ENCODE peak calls at places on chromosomes 6 and 20, in seven cellular contexts. Y is nephron progenitor cell, K is endothelial cell, Z is Calu3, X is cardiac fibroblast, O is LNCaP clone FGC, H is GM06990. A is an unnamed sample.

GRCh38 chr6:144315226-144315980 is 30.3 kb downstream of the UTRN start:
- DNase-seq in X (no peak), K (no peak), Z (no peak), O (no peak), H (no peak), Y (no peak), A (no peak)

GRCh38 chr6:112990971-112991370 is 643.8 kb downstream of the RFPL4B start:
- DNase-seq in Y (no peak), H (no peak), O (no peak), Z (no peak), X (no peak), K (no peak), A (no peak)

GRCh38 chr6:33142501-33142900 is 49.8 kb downstream of the COL11A2 start:
- DNase-seq in K (no peak), Z (no peak), X (no peak), Y (no peak), O (no peak), H (no peak), A (no peak)

GRCh38 chr6:53834134-53834533 is 39.3 kb downstream of the LRRC1 start:
- DNase-seq in X (no peak), K (no peak), Y (no peak), Z (no peak), H (no peak), O (no peak), A (no peak)

GRCh38 chr20:40892642-40893041 is 136.0 kb upstream of the TOP1 start:
- DNase-seq in X (no peak), K (no peak), Z (no peak), Y (no peak), O (peak), H (no peak), A (no peak)

GRCh38 chr20:57092112-57092899 is 174.1 kb downstream of the BMP7 start:
- DNase-seq in O (no peak), K (peak), X (peak), Z (peak), H (peak), Y (peak), A (peak)

GRCh38 chr20:62063981-62064787 is 1.5 kb downstream of the TAF4 start:
- DNase-seq in Z (peak), X (no peak), O (no peak), H (no peak), Y (peak), K (peak), A (no peak)

GRCh38 chr6:54846243-54846856 is at the start of gene FAM83B:
- DNase-seq in Y (peak), X (peak), H (no peak), Z (peak), O (no peak), K (peak), A (no peak)

GRCh38 chr6:167893416-167893815 is 66.7 kb downstream of the AFDN start:
- DNase-seq in O (no peak), Z (peak), X (no peak), K (no peak), Y (no peak), H (no peak), A (no peak)

GRCh38 chr6:90083891-90084290 is 189.6 kb downstream of the GJA10 start:
- DNase-seq in Z (no peak), Y (no peak), X (no peak), K (no peak), H (peak), O (no peak), A (peak)

GRCh38 chr6:170253226-170253909 is 37.5 kb downstream of the DLL1 start:
- DNase-seq in X (no peak), Z (no peak), O (no peak), H (no peak), Y (no peak), K (no peak), A (no peak)

GRCh38 chr6:6820688-6821238 is 232.2 kb downstream of the LY86 start:
- DNase-seq in O (peak), Z (peak), K (no peak), Y (no peak), X (no peak), H (no peak), A (no peak)

GRCh38 chr20:16063876-16064275 is 509.4 kb downstream of the KIF16B start:
- DNase-seq in Y (no peak), X (no peak), H (no peak), K (no peak), O (no peak), Z (no peak), A (no peak)

GRCh38 chr6:165616116-165616515 is 46.9 kb downstream of the PDE10A start:
- DNase-seq in Y (no peak), O (no peak), X (peak), H (no peak), K (no peak), Z (no peak), A (no peak)

GRCh38 chr20:7989379-7989778 is 30.2 kb downstream of the TMX4 start:
- DNase-seq in O (no peak), Z (no peak), X (peak), Y (no peak), H (no peak), K (no peak), A (no peak)

GRCh38 chr20:21125072-21125848 is 622 bp upstream of the KIZ start:
- DNase-seq in K (peak), X (peak), H (no peak), O (peak), Z (peak), Y (peak), A (no peak)

GRCh38 chr20:21129861-21130260 is 4.0 kb downstream of the KIZ start:
- DNase-seq in Y (no peak), Z (no peak), K (no peak), O (no peak), X (no peak), H (no peak), A (no peak)

GRCh38 chr20:21124190-21124589 is 1.7 kb upstream of the KIZ start:
- DNase-seq in Y (no peak), Z (no peak), O (no peak), H (no peak), K (no peak), X (no peak), A (no peak)

GRCh38 chr20:21127201-21127981 is 1.5 kb downstream of the KIZ start:
- DNase-seq in Z (no peak), K (no peak), X (no peak), O (no peak), Y (no peak), H (no peak), A (no peak)

GRCh38 chr20:21125849-21126840 is at the start of gene KIZ:
- DNase-seq in H (peak), K (peak), X (peak), O (peak), Y (peak), Z (peak), A (peak)
- TF ChIP-seq CTCF in H (peak), K (no peak), X (peak), O (peak), Y (no peak), Z (no peak), A (peak)

DNA sequence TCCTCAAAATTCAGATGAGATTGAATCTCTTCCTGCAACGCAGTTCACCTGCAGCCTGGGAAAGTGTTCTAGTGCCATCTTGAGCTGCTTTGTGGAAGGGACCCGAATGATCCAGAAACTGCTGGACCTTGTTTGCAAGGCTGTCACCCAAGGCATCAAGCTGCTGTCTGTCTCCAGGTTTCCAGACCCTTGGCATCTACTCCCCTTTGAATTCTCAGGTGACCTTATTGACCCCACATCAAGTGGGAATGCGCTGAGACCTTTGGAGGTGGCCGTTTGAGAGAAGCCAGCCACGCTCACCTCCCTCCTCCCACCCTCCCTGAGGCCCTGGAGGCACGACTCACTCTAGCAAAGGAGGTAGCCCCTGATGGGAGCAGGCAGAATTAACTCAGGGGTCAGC is 112.5 kb downstream of the EDN3 start:
- DNase-seq in Y (no peak), X (no peak), H (no peak), K (no peak), O (no peak), Z (no peak), A (no peak)
- TF ChIP-seq CTCF in Y (peak), X (no peak), H (no peak), K (no peak), O (peak), Z (no peak), A (no peak)

DNA sequence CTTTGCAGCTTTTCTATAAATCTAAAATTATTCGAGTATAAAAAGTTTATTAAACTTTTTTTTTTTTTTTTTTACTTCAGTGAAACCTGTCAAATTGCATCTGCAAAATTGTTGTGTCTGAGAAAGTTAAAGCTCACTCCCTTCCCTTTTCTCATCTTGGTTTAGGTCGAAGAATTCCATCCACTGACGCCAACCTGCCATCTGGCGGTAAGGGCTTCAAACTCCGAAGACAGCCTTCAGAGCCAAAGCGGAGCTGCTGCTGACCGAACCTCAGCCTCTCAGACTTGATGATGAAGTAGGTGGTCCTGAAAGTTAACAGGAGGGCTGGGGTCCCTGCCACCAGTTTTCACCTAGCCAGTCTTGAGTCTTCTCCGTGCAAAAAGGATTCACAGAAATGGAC is 29.6 kb upstream of the VAPB start:
- DNase-seq in X (peak), Y (peak), Z (no peak), K (no peak), O (no peak), H (no peak), A (no peak)
- TF ChIP-seq CTCF in X (peak), Y (peak), Z (no peak), K (no peak), O (no peak), H (no peak), A (no peak)

GRCh38 chr20:47789081-47789998 is 4.1 kb upstream of the SULF2 start:
- DNase-seq in X (peak), H (no peak), Y (peak), Z (no peak), O (no peak), K (no peak), A (no peak)
- TF ChIP-seq CTCF in X (no peak), H (no peak), Y (no peak), Z (no peak), O (no peak), K (no peak), A (no peak)

DNA sequence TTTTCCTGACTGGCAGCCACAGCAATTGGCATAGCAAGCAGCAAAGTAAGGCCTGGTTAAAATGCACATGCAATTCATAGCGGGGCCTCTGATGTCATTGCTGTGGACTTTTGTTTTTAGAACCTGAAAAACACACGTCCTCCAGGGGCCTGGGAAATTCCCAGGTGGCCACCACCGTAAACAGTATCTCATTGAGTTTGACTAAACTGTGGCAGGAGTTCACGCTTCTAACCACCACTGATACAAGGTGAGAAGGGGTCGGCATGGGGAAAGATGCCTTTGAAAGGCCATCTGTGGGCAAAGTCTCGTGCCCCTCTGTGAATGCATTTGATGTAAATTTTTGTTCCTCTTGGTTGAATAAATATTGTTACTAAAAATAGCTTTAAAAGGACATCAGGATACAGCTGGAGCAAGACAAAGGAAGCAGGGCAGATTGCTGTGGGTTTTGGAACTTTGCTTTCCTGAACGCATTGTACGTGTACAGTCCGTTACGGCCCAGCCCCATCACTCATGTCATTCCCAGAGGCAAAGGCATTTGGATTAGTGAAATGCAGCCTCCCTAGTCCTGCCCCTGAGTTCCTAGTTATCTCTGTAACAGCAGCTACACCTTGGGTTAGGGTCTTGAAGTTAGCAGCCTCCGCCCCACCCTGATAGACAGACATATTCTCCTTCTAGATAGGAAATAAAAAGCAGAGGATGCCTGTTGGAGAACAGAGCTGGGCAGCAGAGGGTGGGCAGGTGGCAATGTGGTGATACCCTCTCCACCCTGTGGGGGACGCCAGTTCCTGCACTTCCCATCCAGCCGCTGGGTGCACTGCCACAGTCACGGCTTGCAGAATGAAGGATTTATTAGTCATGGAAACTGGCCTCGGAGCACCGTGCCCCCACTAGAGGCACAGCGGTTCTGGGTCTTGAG is 80.3 kb downstream of the ZDHHC14 start:
- DNase-seq in X (peak), O (no peak), Z (peak), K (peak), Y (no peak), H (peak), A (peak)
- TF ChIP-seq CTCF in X (no peak), O (no peak), Z (no peak), K (no peak), Y (no peak), H (peak), A (peak)

DNA sequence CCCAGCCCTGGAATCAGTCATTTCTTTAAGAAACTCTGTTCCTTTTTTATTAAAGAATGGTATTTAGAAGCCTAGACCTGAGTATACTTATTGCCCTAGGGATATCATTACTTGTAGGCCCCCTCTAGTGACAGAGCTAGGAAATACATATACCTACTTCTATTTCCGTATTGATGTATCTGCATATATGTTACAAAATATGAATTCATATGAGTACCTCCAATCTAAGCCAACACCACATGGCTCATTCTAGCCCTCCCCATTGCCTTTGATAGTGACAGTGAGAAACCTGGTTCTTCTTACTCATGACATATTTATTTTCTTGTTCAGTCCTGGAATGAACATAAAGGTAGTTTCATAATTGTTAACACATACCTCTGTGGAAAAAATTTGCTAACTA is 137.2 kb downstream of the FARS2 start:
- DNase-seq in H (peak), O (no peak), X (peak), Z (no peak), Y (no peak), K (no peak), A (peak)
- TF ChIP-seq CTCF in H (peak), O (peak), X (peak), Z (no peak), Y (peak), K (peak), A (peak)

GRCh38 chr20:35264755-35265154 is 13.2 kb downstream of the MMP24OS start:
- DNase-seq in K (peak), O (no peak), H (no peak), Y (no peak), Z (peak), X (no peak), A (no peak)
- TF ChIP-seq CTCF in K (no peak), O (peak), H (peak), Y (no peak), Z (peak), X (peak), A (peak)